ENCODE peak calls at places on chromosomes 12 and 14, in nine cellular contexts. One of them, this sample, is unnamed.
A peak's percentile ranks its signal among the peaks of the same experiment; 100 is the strongest.

GRCh38 chr12:89250213-89250612 is 102.1 kb downstream of the DUSP6 start:
- DNase-seq in HCT116: no peak
- DNase-seq in prostate gland: no peak
- DNase-seq in suprapubic skin: no peak
- DNase-seq in breast epithelium: no peak
- DNase-seq in GM23338: no peak
- DNase-seq in GM12878: no peak
- DNase-seq in SK-N-SH: no peak
- DNase-seq in HL-60: no peak
- DNase-seq in this sample: no peak

GRCh38 chr14:101464984-101465794 is 96.1 kb upstream of the DIO3 start:
- DNase-seq in HCT116: no peak
- DNase-seq in prostate gland: no peak
- DNase-seq in suprapubic skin: peak; percentile 41
- DNase-seq in breast epithelium: no peak
- DNase-seq in GM23338: no peak
- DNase-seq in GM12878: no peak
- DNase-seq in SK-N-SH: no peak
- DNase-seq in HL-60: no peak
- DNase-seq in this sample: no peak

GRCh38 chr12:128690641-128691040 is 133.1 kb downstream of the SLC15A4 start:
- DNase-seq in HCT116: no peak
- DNase-seq in prostate gland: no peak
- DNase-seq in suprapubic skin: no peak
- DNase-seq in breast epithelium: no peak
- DNase-seq in GM23338: no peak
- DNase-seq in GM12878: no peak
- DNase-seq in SK-N-SH: no peak
- DNase-seq in HL-60: no peak
- DNase-seq in this sample: no peak

GRCh38 chr14:100401031-100401692 is 78.0 kb downstream of the SLC25A47 start:
- DNase-seq in HCT116: no peak
- DNase-seq in prostate gland: no peak
- DNase-seq in suprapubic skin: no peak
- DNase-seq in breast epithelium: no peak
- DNase-seq in GM23338: no peak
- DNase-seq in GM12878: no peak
- DNase-seq in SK-N-SH: peak; percentile 66
- DNase-seq in HL-60: no peak
- DNase-seq in this sample: no peak

GRCh38 chr12:101490286-101490920 is 15.3 kb downstream of the SPIC start:
- DNase-seq in HCT116: peak; percentile 62
- DNase-seq in prostate gland: peak; percentile 36
- DNase-seq in suprapubic skin: no peak
- DNase-seq in breast epithelium: no peak
- DNase-seq in GM23338: peak; percentile 78
- DNase-seq in GM12878: no peak
- DNase-seq in SK-N-SH: no peak
- DNase-seq in HL-60: no peak
- DNase-seq in this sample: no peak

GRCh38 chr14:69665596-69665995 is 54.2 kb downstream of the SUSD6 start:
- DNase-seq in HCT116: no peak
- DNase-seq in prostate gland: no peak
- DNase-seq in suprapubic skin: no peak
- DNase-seq in breast epithelium: no peak
- DNase-seq in GM23338: no peak
- DNase-seq in GM12878: no peak
- DNase-seq in SK-N-SH: no peak
- DNase-seq in HL-60: no peak
- DNase-seq in this sample: no peak

GRCh38 chr12:131882804-131883520 is 11.5 kb upstream of the ULK1 start:
- DNase-seq in HCT116: no peak
- DNase-seq in prostate gland: no peak
- DNase-seq in suprapubic skin: no peak
- DNase-seq in breast epithelium: no peak
- DNase-seq in GM23338: no peak
- DNase-seq in GM12878: no peak
- DNase-seq in SK-N-SH: no peak
- DNase-seq in HL-60: no peak
- DNase-seq in this sample: no peak

GRCh38 chr14:42469637-42470426 is 863.2 kb downstream of the LRFN5 start:
- DNase-seq in HCT116: no peak
- DNase-seq in prostate gland: no peak
- DNase-seq in suprapubic skin: no peak
- DNase-seq in breast epithelium: no peak
- DNase-seq in GM23338: no peak
- DNase-seq in GM12878: peak; percentile 5
- DNase-seq in SK-N-SH: no peak
- DNase-seq in HL-60: no peak
- DNase-seq in this sample: peak; percentile 27

GRCh38 chr12:92927055-92927435 is 2.0 kb downstream of the EEA1 start:
- DNase-seq in HCT116: no peak
- DNase-seq in prostate gland: no peak
- DNase-seq in suprapubic skin: no peak
- DNase-seq in breast epithelium: no peak
- DNase-seq in GM23338: peak; percentile 60
- DNase-seq in GM12878: peak; percentile 44
- DNase-seq in SK-N-SH: peak; percentile 25
- DNase-seq in HL-60: no peak
- DNase-seq in this sample: no peak

GRCh38 chr12:92438641-92439396 is 264.0 kb upstream of the PLEKHG7 start:
- DNase-seq in HCT116: no peak
- DNase-seq in prostate gland: no peak
- DNase-seq in suprapubic skin: no peak
- DNase-seq in breast epithelium: no peak
- DNase-seq in GM23338: no peak
- DNase-seq in GM12878: no peak
- DNase-seq in SK-N-SH: no peak
- DNase-seq in HL-60: no peak
- DNase-seq in this sample: no peak

GRCh38 chr12:51829641-51830040 is 18.9 kb downstream of the FIGNL2 start:
- DNase-seq in HCT116: no peak
- DNase-seq in prostate gland: no peak
- DNase-seq in suprapubic skin: no peak
- DNase-seq in breast epithelium: no peak
- DNase-seq in GM23338: no peak
- DNase-seq in GM12878: no peak
- DNase-seq in SK-N-SH: no peak
- DNase-seq in HL-60: no peak
- DNase-seq in this sample: no peak
- H3K27me3 ChIP-seq in HCT116: peaks cover 24% of the 10 kb centered on the region
- H3K27me3 ChIP-seq in prostate gland: peaks cover 3% of the 10 kb centered on the region
- H3K27me3 ChIP-seq in suprapubic skin: peaks cover 18% of the 10 kb centered on the region
- H3K27me3 ChIP-seq in breast epithelium: no peaks in the 10 kb centered on the region
- H3K27me3 ChIP-seq in GM23338: no peaks in the 10 kb centered on the region
- H3K27me3 ChIP-seq in GM12878: peaks cover 2% of the 10 kb centered on the region
- H3K27me3 ChIP-seq in SK-N-SH: no peaks in the 10 kb centered on the region
- H3K27me3 ChIP-seq in HL-60: peaks cover 11% of the 10 kb centered on the region
- H3K27me3 ChIP-seq in this sample: peaks cover 3% of the 10 kb centered on the region

DNA sequence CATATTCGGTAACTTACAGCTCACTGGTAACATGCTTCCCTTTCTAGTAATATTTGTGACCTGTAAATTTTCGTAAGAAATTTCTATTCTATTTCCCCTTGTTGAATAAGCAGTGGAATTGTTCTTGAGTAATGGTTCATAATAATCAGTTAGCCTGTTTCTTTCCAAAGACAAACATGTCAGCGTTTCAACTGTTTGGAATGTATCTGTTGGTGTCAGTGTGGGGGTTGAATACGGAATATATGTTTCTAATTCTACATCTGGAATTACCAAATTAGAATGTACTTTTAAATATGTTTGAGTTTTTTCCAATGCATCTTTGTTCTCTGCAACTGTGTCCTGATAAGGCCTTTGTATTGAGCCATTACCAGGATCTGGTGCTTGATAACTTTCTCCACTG is 2.0 kb downstream of the BBS10 start:
- DNase-seq in HCT116: no peak
- DNase-seq in prostate gland: no peak
- DNase-seq in suprapubic skin: no peak
- DNase-seq in breast epithelium: no peak
- DNase-seq in GM23338: no peak
- DNase-seq in GM12878: no peak
- DNase-seq in SK-N-SH: no peak
- DNase-seq in HL-60: no peak
- DNase-seq in this sample: no peak
- H3K27ac ChIP-seq in HCT116: peak overlapping the region; percentile 86
- H3K27ac ChIP-seq in prostate gland: no peak overlapping the region
- H3K27ac ChIP-seq in suprapubic skin: no peak overlapping the region
- H3K27ac ChIP-seq in breast epithelium: peak overlapping the region; percentile 30
- H3K27ac ChIP-seq in GM23338: no peak overlapping the region
- H3K27ac ChIP-seq in GM12878: no peak overlapping the region
- H3K27ac ChIP-seq in SK-N-SH: peak overlapping the region; percentile 74
- H3K27ac ChIP-seq in HL-60: no peak overlapping the region
- H3K27ac ChIP-seq in this sample: no peak overlapping the region

GRCh38 chr12:105317942-105318614 is 12.4 kb upstream of the C12orf75 start:
- DNase-seq in HCT116: no peak
- DNase-seq in prostate gland: no peak
- DNase-seq in suprapubic skin: no peak
- DNase-seq in breast epithelium: no peak
- DNase-seq in GM23338: no peak
- DNase-seq in GM12878: no peak
- DNase-seq in SK-N-SH: no peak
- DNase-seq in HL-60: no peak
- DNase-seq in this sample: no peak
- TF ChIP-seq POLR2AphosphoS5 in HCT116: no peak
- TF ChIP-seq POLR2AphosphoS5 in prostate gland: no peak
- TF ChIP-seq POLR2AphosphoS5 in suprapubic skin: no peak
- TF ChIP-seq POLR2AphosphoS5 in breast epithelium: no peak
- TF ChIP-seq POLR2AphosphoS5 in GM23338: no peak
- TF ChIP-seq POLR2AphosphoS5 in GM12878: no peak
- TF ChIP-seq POLR2AphosphoS5 in SK-N-SH: peak; percentile 85
- TF ChIP-seq POLR2AphosphoS5 in HL-60: no peak
- TF ChIP-seq POLR2AphosphoS5 in this sample: no peak

GRCh38 chr12:99605-100004 is 33.0 kb downstream of the IQSEC3 start:
- DNase-seq in HCT116: no peak
- DNase-seq in prostate gland: no peak
- DNase-seq in suprapubic skin: no peak
- DNase-seq in breast epithelium: no peak
- DNase-seq in GM23338: peak; percentile 72
- DNase-seq in GM12878: no peak
- DNase-seq in SK-N-SH: no peak
- DNase-seq in HL-60: no peak
- DNase-seq in this sample: no peak
- H3K27me3 ChIP-seq in HCT116: peaks cover 33% of the 10 kb centered on the region
- H3K27me3 ChIP-seq in prostate gland: peaks cover 4% of the 10 kb centered on the region
- H3K27me3 ChIP-seq in suprapubic skin: peaks cover 61% of the 10 kb centered on the region
- H3K27me3 ChIP-seq in breast epithelium: no peaks in the 10 kb centered on the region
- H3K27me3 ChIP-seq in GM23338: peaks cover 9% of the 10 kb centered on the region
- H3K27me3 ChIP-seq in GM12878: no peaks in the 10 kb centered on the region
- H3K27me3 ChIP-seq in SK-N-SH: no peaks in the 10 kb centered on the region
- H3K27me3 ChIP-seq in HL-60: no peaks in the 10 kb centered on the region
- H3K27me3 ChIP-seq in this sample: peaks cover 9% of the 10 kb centered on the region

DNA sequence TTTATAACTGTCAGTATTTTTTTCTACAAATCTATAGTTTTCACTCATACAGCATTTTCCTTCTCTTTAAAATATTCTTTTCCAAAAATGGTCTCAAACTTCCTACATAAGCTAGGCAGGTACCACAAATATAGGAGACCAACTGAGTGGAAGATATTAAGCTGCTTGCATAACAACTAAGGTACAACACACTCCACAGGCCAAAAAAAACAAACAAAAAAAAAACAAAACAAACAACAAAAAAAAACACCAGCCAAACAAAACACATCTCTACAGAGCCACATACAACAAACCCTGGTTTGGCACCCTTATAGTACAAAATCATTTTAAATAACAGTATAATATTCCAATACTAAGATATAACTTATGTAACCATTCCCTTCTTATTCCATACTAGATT is 50.1 kb downstream of the SLC2A13 start:
- DNase-seq in HCT116: no peak
- DNase-seq in prostate gland: no peak
- DNase-seq in suprapubic skin: no peak
- DNase-seq in breast epithelium: no peak
- DNase-seq in GM23338: no peak
- DNase-seq in GM12878: no peak
- DNase-seq in SK-N-SH: no peak
- DNase-seq in HL-60: no peak
- DNase-seq in this sample: no peak
- H3K27ac ChIP-seq in HCT116: no peak overlapping the region
- H3K27ac ChIP-seq in prostate gland: no peak overlapping the region
- H3K27ac ChIP-seq in suprapubic skin: no peak overlapping the region
- H3K27ac ChIP-seq in breast epithelium: no peak overlapping the region
- H3K27ac ChIP-seq in GM23338: no peak overlapping the region
- H3K27ac ChIP-seq in GM12878: no peak overlapping the region
- H3K27ac ChIP-seq in SK-N-SH: no peak overlapping the region
- H3K27ac ChIP-seq in HL-60: no peak overlapping the region
- H3K27ac ChIP-seq in this sample: no peak overlapping the region

This sample was measured in Panc1.